ENCODE peak calls at places on chromosomes 12 and 14, in nine cellular contexts. One of them, this sample, is unnamed.
A peak's percentile ranks its signal among the peaks of the same experiment; 100 is the strongest.

GRCh38 chr14:54600685-54601084 is 33.8 kb downstream of the SAMD4A start:
- DNase-seq in CD4-positive, CD25-positive, alpha-beta regulatory T cell: no peak
- DNase-seq in stomach: no peak
- DNase-seq in uterus: no peak
- DNase-seq in ascending aorta: no peak
- DNase-seq in ovary: no peak
- DNase-seq in SK-N-MC: no peak
- DNase-seq in hepatocyte: peak; percentile 37
- DNase-seq in upper lobe of left lung: no peak
- DNase-seq in this sample: no peak

GRCh38 chr12:15634010-15634676 is 155.0 kb downstream of the EPS8 start:
- DNase-seq in CD4-positive, CD25-positive, alpha-beta regulatory T cell: no peak
- DNase-seq in stomach: no peak
- DNase-seq in uterus: no peak
- DNase-seq in ascending aorta: no peak
- DNase-seq in ovary: no peak
- DNase-seq in SK-N-MC: no peak
- DNase-seq in hepatocyte: no peak
- DNase-seq in upper lobe of left lung: no peak
- DNase-seq in this sample: no peak

GRCh38 chr12:5796171-5797091 is 148.6 kb downstream of the ANO2 start:
- DNase-seq in CD4-positive, CD25-positive, alpha-beta regulatory T cell: no peak
- DNase-seq in stomach: peak; percentile 63
- DNase-seq in uterus: no peak
- DNase-seq in ascending aorta: no peak
- DNase-seq in ovary: no peak
- DNase-seq in SK-N-MC: no peak
- DNase-seq in hepatocyte: peak; percentile 84
- DNase-seq in upper lobe of left lung: peak; percentile 29
- DNase-seq in this sample: no peak

GRCh38 chr14:102445066-102445465 is 64.5 kb downstream of the ANKRD9 start:
- DNase-seq in CD4-positive, CD25-positive, alpha-beta regulatory T cell: no peak
- DNase-seq in stomach: no peak
- DNase-seq in uterus: no peak
- DNase-seq in ascending aorta: no peak
- DNase-seq in ovary: no peak
- DNase-seq in SK-N-MC: no peak
- DNase-seq in hepatocyte: no peak
- DNase-seq in upper lobe of left lung: no peak
- DNase-seq in this sample: no peak

GRCh38 chr14:31326111-31326510 is 94.2 kb downstream of the HEATR5A start:
- DNase-seq in CD4-positive, CD25-positive, alpha-beta regulatory T cell: peak; percentile 33
- DNase-seq in stomach: no peak
- DNase-seq in uterus: no peak
- DNase-seq in ascending aorta: no peak
- DNase-seq in ovary: no peak
- DNase-seq in SK-N-MC: no peak
- DNase-seq in hepatocyte: no peak
- DNase-seq in upper lobe of left lung: no peak
- DNase-seq in this sample: no peak

GRCh38 chr14:80152166-80152565 is 59.1 kb downstream of the DIO2 start:
- DNase-seq in CD4-positive, CD25-positive, alpha-beta regulatory T cell: no peak
- DNase-seq in stomach: no peak
- DNase-seq in uterus: no peak
- DNase-seq in ascending aorta: no peak
- DNase-seq in ovary: no peak
- DNase-seq in SK-N-MC: peak; percentile 87
- DNase-seq in hepatocyte: no peak
- DNase-seq in upper lobe of left lung: no peak
- DNase-seq in this sample: no peak

GRCh38 chr12:111446044-111446581 is 40.4 kb downstream of the SH2B3 start:
- DNase-seq in CD4-positive, CD25-positive, alpha-beta regulatory T cell: no peak
- DNase-seq in stomach: peak; percentile 34
- DNase-seq in uterus: peak; percentile 64
- DNase-seq in ascending aorta: peak; percentile 63
- DNase-seq in ovary: peak; percentile 55
- DNase-seq in SK-N-MC: no peak
- DNase-seq in hepatocyte: no peak
- DNase-seq in upper lobe of left lung: no peak
- DNase-seq in this sample: no peak

GRCh38 chr12:1916396-1917171 is 1.9 kb downstream of the CACNA2D4 start:
- DNase-seq in CD4-positive, CD25-positive, alpha-beta regulatory T cell: no peak
- DNase-seq in stomach: peak; percentile 27
- DNase-seq in uterus: peak; percentile 19
- DNase-seq in ascending aorta: no peak
- DNase-seq in ovary: peak; percentile 53
- DNase-seq in SK-N-MC: no peak
- DNase-seq in hepatocyte: peak; percentile 46
- DNase-seq in upper lobe of left lung: no peak
- DNase-seq in this sample: peak; percentile 10

GRCh38 chr14:35818346-35819115 is 7.6 kb upstream of the BRMS1L start:
- DNase-seq in CD4-positive, CD25-positive, alpha-beta regulatory T cell: peak; percentile 24
- DNase-seq in stomach: no peak
- DNase-seq in uterus: no peak
- DNase-seq in ascending aorta: no peak
- DNase-seq in ovary: no peak
- DNase-seq in SK-N-MC: no peak
- DNase-seq in hepatocyte: peak; percentile 59
- DNase-seq in upper lobe of left lung: no peak
- DNase-seq in this sample: no peak

GRCh38 chr12:51419473-51420228 is 5.0 kb upstream of the SLC4A8 start:
- DNase-seq in CD4-positive, CD25-positive, alpha-beta regulatory T cell: no peak
- DNase-seq in stomach: no peak
- DNase-seq in uterus: no peak
- DNase-seq in ascending aorta: no peak
- DNase-seq in ovary: no peak
- DNase-seq in SK-N-MC: no peak
- DNase-seq in hepatocyte: no peak
- DNase-seq in upper lobe of left lung: no peak
- DNase-seq in this sample: no peak

GRCh38 chr12:47080725-47081502 is 1.2 kb upstream of the AMIGO2 start:
- DNase-seq in CD4-positive, CD25-positive, alpha-beta regulatory T cell: peak; percentile 37
- DNase-seq in stomach: peak; percentile 50
- DNase-seq in uterus: peak; percentile 76
- DNase-seq in ascending aorta: peak; percentile 77
- DNase-seq in ovary: peak; percentile 55
- DNase-seq in SK-N-MC: no peak
- DNase-seq in hepatocyte: peak; percentile 56
- DNase-seq in upper lobe of left lung: peak; percentile 74
- DNase-seq in this sample: peak; percentile 19

GRCh38 chr12:124437621-124438414 is 129.6 kb downstream of the NCOR2 start:
- DNase-seq in CD4-positive, CD25-positive, alpha-beta regulatory T cell: no peak
- DNase-seq in stomach: no peak
- DNase-seq in uterus: no peak
- DNase-seq in ascending aorta: no peak
- DNase-seq in ovary: no peak
- DNase-seq in SK-N-MC: no peak
- DNase-seq in hepatocyte: no peak
- DNase-seq in upper lobe of left lung: no peak
- DNase-seq in this sample: no peak

GRCh38 chr12:27711312-27711682 is 665 bp downstream of the MRPS35 start:
- DNase-seq in CD4-positive, CD25-positive, alpha-beta regulatory T cell: no peak
- DNase-seq in stomach: no peak
- DNase-seq in uterus: no peak
- DNase-seq in ascending aorta: no peak
- DNase-seq in ovary: no peak
- DNase-seq in SK-N-MC: no peak
- DNase-seq in hepatocyte: peak; percentile 30
- DNase-seq in upper lobe of left lung: no peak
- DNase-seq in this sample: no peak

GRCh38 chr14:90607141-90607540 is 209.1 kb downstream of the TTC7B start:
- DNase-seq in CD4-positive, CD25-positive, alpha-beta regulatory T cell: no peak
- DNase-seq in stomach: no peak
- DNase-seq in uterus: no peak
- DNase-seq in ascending aorta: no peak
- DNase-seq in ovary: no peak
- DNase-seq in SK-N-MC: no peak
- DNase-seq in hepatocyte: no peak
- DNase-seq in upper lobe of left lung: no peak
- DNase-seq in this sample: no peak

GRCh38 chr12:47223848-47224213 is 144.1 kb upstream of the AMIGO2 start:
- DNase-seq in CD4-positive, CD25-positive, alpha-beta regulatory T cell: no peak
- DNase-seq in stomach: peak; percentile 52
- DNase-seq in uterus: peak; percentile 29
- DNase-seq in ascending aorta: no peak
- DNase-seq in ovary: peak; percentile 56
- DNase-seq in SK-N-MC: no peak
- DNase-seq in hepatocyte: peak; percentile 64
- DNase-seq in upper lobe of left lung: no peak
- DNase-seq in this sample: no peak

GRCh38 chr12:28489256-28489655 is 299.0 kb downstream of the CCDC91 start:
- DNase-seq in CD4-positive, CD25-positive, alpha-beta regulatory T cell: no peak
- DNase-seq in stomach: no peak
- DNase-seq in uterus: no peak
- DNase-seq in ascending aorta: no peak
- DNase-seq in ovary: no peak
- DNase-seq in SK-N-MC: no peak
- DNase-seq in hepatocyte: no peak
- DNase-seq in upper lobe of left lung: no peak
- DNase-seq in this sample: no peak

GRCh38 chr12:12717586-12718381 is 616 bp downstream of the CDKN1B start:
- DNase-seq in CD4-positive, CD25-positive, alpha-beta regulatory T cell: peak; percentile 32
- DNase-seq in stomach: no peak
- DNase-seq in uterus: no peak
- DNase-seq in ascending aorta: no peak
- DNase-seq in ovary: peak; percentile 33
- DNase-seq in SK-N-MC: no peak
- DNase-seq in hepatocyte: peak; percentile 41
- DNase-seq in upper lobe of left lung: peak; percentile 48
- DNase-seq in this sample: no peak

GRCh38 chr14:65282909-65283253 is 129.6 kb upstream of the FUT8 start:
- DNase-seq in CD4-positive, CD25-positive, alpha-beta regulatory T cell: no peak
- DNase-seq in stomach: no peak
- DNase-seq in uterus: no peak
- DNase-seq in ascending aorta: no peak
- DNase-seq in ovary: no peak
- DNase-seq in SK-N-MC: no peak
- DNase-seq in hepatocyte: no peak
- DNase-seq in upper lobe of left lung: no peak
- DNase-seq in this sample: no peak

GRCh38 chr14:39015360-39015961 is 87.6 kb downstream of the SEC23A start:
- DNase-seq in CD4-positive, CD25-positive, alpha-beta regulatory T cell: peak; percentile 4
- DNase-seq in stomach: no peak
- DNase-seq in uterus: no peak
- DNase-seq in ascending aorta: no peak
- DNase-seq in ovary: no peak
- DNase-seq in SK-N-MC: peak; percentile 35
- DNase-seq in hepatocyte: peak; percentile 71
- DNase-seq in upper lobe of left lung: no peak
- DNase-seq in this sample: no peak

GRCh38 chr12:18443768-18444437 is 182.6 kb downstream of the PIK3C2G start:
- DNase-seq in CD4-positive, CD25-positive, alpha-beta regulatory T cell: no peak
- DNase-seq in stomach: no peak
- DNase-seq in uterus: no peak
- DNase-seq in ascending aorta: no peak
- DNase-seq in ovary: no peak
- DNase-seq in SK-N-MC: no peak
- DNase-seq in hepatocyte: no peak
- DNase-seq in upper lobe of left lung: no peak
- DNase-seq in this sample: no peak

DNA sequence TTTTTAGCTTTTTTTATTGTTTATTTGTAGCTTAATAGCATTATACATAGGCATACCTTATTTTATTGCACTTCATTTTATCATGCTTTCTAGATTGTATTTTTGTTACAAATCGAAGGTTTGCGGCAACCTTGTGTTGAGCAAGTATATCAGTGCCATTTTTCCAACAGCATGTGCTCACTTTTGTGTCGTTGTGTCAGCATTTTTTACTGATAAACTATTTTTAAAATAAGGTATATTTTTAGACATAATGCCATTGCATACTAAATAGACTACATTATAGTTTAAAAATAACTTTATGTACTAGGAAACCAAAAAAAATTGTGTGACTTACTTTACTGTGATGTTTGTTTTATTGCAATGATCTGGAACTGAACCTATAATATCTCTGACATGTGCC is 56.2 kb upstream of the RESF1 start:
- DNase-seq in CD4-positive, CD25-positive, alpha-beta regulatory T cell: no peak
- DNase-seq in stomach: no peak
- DNase-seq in uterus: no peak
- DNase-seq in ascending aorta: no peak
- DNase-seq in ovary: no peak
- DNase-seq in SK-N-MC: no peak
- DNase-seq in hepatocyte: no peak
- DNase-seq in upper lobe of left lung: no peak
- DNase-seq in this sample: no peak
- H3K9me3 ChIP-seq in CD4-positive, CD25-positive, alpha-beta regulatory T cell: peaks cover 28% of the 10 kb centered on the region
- H3K9me3 ChIP-seq in stomach: peaks cover 24% of the 10 kb centered on the region
- H3K9me3 ChIP-seq in uterus: no peaks in the 10 kb centered on the region
- H3K9me3 ChIP-seq in ascending aorta: no peaks in the 10 kb centered on the region
- H3K9me3 ChIP-seq in ovary: no peaks in the 10 kb centered on the region
- H3K9me3 ChIP-seq in SK-N-MC: no peaks in the 10 kb centered on the region
- H3K9me3 ChIP-seq in hepatocyte: no peaks in the 10 kb centered on the region
- H3K9me3 ChIP-seq in upper lobe of left lung: peaks cover 10% of the 10 kb centered on the region
- H3K9me3 ChIP-seq in this sample: peaks cover 8% of the 10 kb centered on the region

GRCh38 chr12:132925597-132926416 is 30.3 kb downstream of the ZNF605 start:
- DNase-seq in CD4-positive, CD25-positive, alpha-beta regulatory T cell: no peak
- DNase-seq in stomach: no peak
- DNase-seq in uterus: no peak
- DNase-seq in ascending aorta: no peak
- DNase-seq in ovary: no peak
- DNase-seq in SK-N-MC: no peak
- DNase-seq in hepatocyte: no peak
- DNase-seq in upper lobe of left lung: no peak
- DNase-seq in this sample: no peak
- H3K9me3 ChIP-seq in CD4-positive, CD25-positive, alpha-beta regulatory T cell: peaks cover 97% of the 10 kb centered on the region
- H3K9me3 ChIP-seq in stomach: peaks cover 100% of the 10 kb centered on the region
- H3K9me3 ChIP-seq in uterus: peaks cover 72% of the 10 kb centered on the region
- H3K9me3 ChIP-seq in ascending aorta: peaks cover 97% of the 10 kb centered on the region
- H3K9me3 ChIP-seq in ovary: peaks cover 59% of the 10 kb centered on the region
- H3K9me3 ChIP-seq in SK-N-MC: peaks cover 52% of the 10 kb centered on the region
- H3K9me3 ChIP-seq in hepatocyte: peaks cover 84% of the 10 kb centered on the region
- H3K9me3 ChIP-seq in upper lobe of left lung: peaks cover 98% of the 10 kb centered on the region
- H3K9me3 ChIP-seq in this sample: peaks cover 70% of the 10 kb centered on the region

DNA sequence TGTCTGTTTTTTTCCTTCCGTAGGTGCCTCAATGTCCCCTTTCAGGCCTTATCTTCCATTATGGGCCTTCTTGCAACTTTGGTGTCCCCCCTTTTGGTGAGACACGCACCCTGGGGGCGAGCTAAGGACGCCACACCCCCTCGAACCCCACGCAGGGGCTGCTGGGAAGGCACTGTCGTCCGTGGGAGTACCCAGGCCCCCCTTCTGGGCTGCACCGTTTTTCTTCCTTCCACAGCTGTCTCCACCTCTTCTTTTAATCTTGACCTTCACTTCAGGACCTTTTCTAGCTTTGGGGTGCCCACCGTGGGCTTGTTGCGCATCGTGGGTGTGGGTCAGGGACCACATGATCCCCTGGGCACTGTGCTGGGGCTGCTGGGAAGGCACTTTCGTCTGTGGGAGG is 271.8 kb downstream of the ALG10 start:
- DNase-seq in CD4-positive, CD25-positive, alpha-beta regulatory T cell: no peak
- DNase-seq in stomach: no peak
- DNase-seq in uterus: no peak
- DNase-seq in ascending aorta: peak; percentile 24
- DNase-seq in ovary: no peak
- DNase-seq in SK-N-MC: no peak
- DNase-seq in hepatocyte: no peak
- DNase-seq in upper lobe of left lung: no peak
- DNase-seq in this sample: no peak
- H3K9me3 ChIP-seq in CD4-positive, CD25-positive, alpha-beta regulatory T cell: peaks cover 72% of the 10 kb centered on the region
- H3K9me3 ChIP-seq in stomach: peaks cover 100% of the 10 kb centered on the region
- H3K9me3 ChIP-seq in uterus: no peaks in the 10 kb centered on the region
- H3K9me3 ChIP-seq in ascending aorta: no peaks in the 10 kb centered on the region
- H3K9me3 ChIP-seq in ovary: no peaks in the 10 kb centered on the region
- H3K9me3 ChIP-seq in SK-N-MC: no peaks in the 10 kb centered on the region
- H3K9me3 ChIP-seq in hepatocyte: no peaks in the 10 kb centered on the region
- H3K9me3 ChIP-seq in upper lobe of left lung: peaks cover 2% of the 10 kb centered on the region
- H3K9me3 ChIP-seq in this sample: no peaks in the 10 kb centered on the region

GRCh38 chr12:100365411-100365810 is 8.5 kb downstream of the SLC17A8 start:
- DNase-seq in CD4-positive, CD25-positive, alpha-beta regulatory T cell: no peak
- DNase-seq in stomach: no peak
- DNase-seq in uterus: no peak
- DNase-seq in ascending aorta: no peak
- DNase-seq in ovary: no peak
- DNase-seq in SK-N-MC: no peak
- DNase-seq in hepatocyte: no peak
- DNase-seq in upper lobe of left lung: no peak
- DNase-seq in this sample: no peak
- H3K9me3 ChIP-seq in CD4-positive, CD25-positive, alpha-beta regulatory T cell: no peaks in the 10 kb centered on the region
- H3K9me3 ChIP-seq in stomach: no peaks in the 10 kb centered on the region
- H3K9me3 ChIP-seq in uterus: no peaks in the 10 kb centered on the region
- H3K9me3 ChIP-seq in ascending aorta: no peaks in the 10 kb centered on the region
- H3K9me3 ChIP-seq in ovary: no peaks in the 10 kb centered on the region
- H3K9me3 ChIP-seq in SK-N-MC: no peaks in the 10 kb centered on the region
- H3K9me3 ChIP-seq in hepatocyte: no peaks in the 10 kb centered on the region
- H3K9me3 ChIP-seq in upper lobe of left lung: no peaks in the 10 kb centered on the region
- H3K9me3 ChIP-seq in this sample: no peaks in the 10 kb centered on the region

This sample was measured in T-helper 17 cell.